ENCODE peak calls at places on chromosomes 13 and 19, in ten cellular contexts. I is endothelial cell, B is NCI-H345, G is transverse colon, T is non-pigmented ciliary epithelial cell, E is GM10248, S is KG1, X is neural progenitor cell, H is BE2C, C is anterior cingulate cortex. D is an unnamed sample.

GRCh38 chr13:75415720-75416119 is 66.2 kb downstream of the TBC1D4 start:
- DNase-seq in T (peak), S (no peak), G (no peak), I (no peak), B (no peak), C (no peak), E (no peak), H (no peak), X (no peak), D (no peak)

GRCh38 chr13:44298314-44298713 is 75.3 kb upstream of the SERP2 start:
- DNase-seq in G (no peak), I (no peak), S (no peak), H (no peak), X (no peak), E (no peak), C (no peak), B (no peak), T (no peak), D (no peak)

GRCh38 chr19:38496116-38496515 is 62.6 kb downstream of the RYR1 start:
- DNase-seq in S (no peak), E (no peak), H (no peak), C (no peak), G (no peak), T (no peak), X (no peak), I (no peak), B (no peak), D (no peak)

GRCh38 chr13:82672248-82672647 is 1210.0 kb downstream of the SLITRK1 start:
- DNase-seq in H (no peak), I (no peak), B (no peak), E (no peak), C (no peak), T (no peak), G (no peak), X (no peak), S (no peak), D (no peak)

GRCh38 chr13:21240586-21240985 is 64.1 kb downstream of the MRPL57 start:
- DNase-seq in S (no peak), X (no peak), I (no peak), H (no peak), E (no peak), C (no peak), G (no peak), B (no peak), T (peak), D (no peak)

GRCh38 chr13:59145381-59145780 is 1018.3 kb downstream of the DIAPH3 start:
- DNase-seq in X (no peak), S (no peak), H (no peak), E (no peak), B (no peak), T (no peak), G (no peak), I (no peak), C (no peak), D (no peak)

GRCh38 chr13:72556945-72557344 is 170.5 kb downstream of the MZT1 start:
- DNase-seq in E (no peak), X (no peak), I (no peak), H (no peak), C (no peak), G (no peak), B (no peak), T (no peak), S (no peak), D (no peak)

GRCh38 chr13:33611016-33611805 is 206.7 kb upstream of the RFC3 start:
- DNase-seq in C (peak), T (peak), S (no peak), B (no peak), I (no peak), X (peak), E (no peak), H (no peak), G (peak), D (peak)

GRCh38 chr13:36787181-36787580 is 31.8 kb upstream of the RFXAP start:
- DNase-seq in S (no peak), E (no peak), C (no peak), H (no peak), X (no peak), I (peak), T (no peak), G (no peak), B (no peak), D (no peak)

GRCh38 chr13:101354895-101355294 is 61.4 kb downstream of the NALCN start:
- DNase-seq in B (no peak), H (no peak), C (no peak), I (no peak), G (no peak), X (no peak), T (no peak), E (no peak), S (no peak), D (no peak)

GRCh38 chr13:99501952-99502310 is 659 bp downstream of the TM9SF2 start:
- DNase-seq in E (no peak), T (no peak), B (no peak), I (peak), S (no peak), G (peak), H (peak), C (no peak), X (no peak), D (no peak)

GRCh38 chr13:44108345-44108858 is 228.7 kb downstream of the LACC1 start:
- DNase-seq in X (no peak), T (no peak), C (no peak), I (no peak), G (peak), H (no peak), B (no peak), E (no peak), S (no peak), D (no peak)

GRCh38 chr19:1074512-1075283 is 7.7 kb downstream of the ARHGAP45 start:
- DNase-seq in H (peak), C (peak), X (no peak), S (peak), B (peak), E (peak), T (no peak), G (peak), I (no peak), D (no peak)

GRCh38 chr19:28522545-28522922 is 690.4 kb downstream of the UQCRFS1 start:
- DNase-seq in X (no peak), T (no peak), E (no peak), G (no peak), B (no peak), H (no peak), I (no peak), C (no peak), S (no peak), D (no peak)